ENCODE peak calls at places on chromosome 3, in five cellular contexts. C is NCI-H460; O is foreskin fibroblast; N is naive thymus-derived CD4-positive, alpha-beta T cell; A is activated CD4-positive, alpha-beta T cell treated with anti-CD3 and anti-CD28 coated beads for 48 hours. F is an unnamed sample.

GRCh38 chr3:160720123-160720746 is 35.8 kb upstream of the PPM1L start:
- DNase-seq in A (no peak), O (no peak), N (no peak), C (no peak), F (no peak)

GRCh38 chr3:114624676-114625181 is 330.9 kb downstream of the TIGIT start:
- DNase-seq in N (no peak), O (peak; percentile 98), C (peak; percentile 83), A (peak; percentile 8), F (peak; percentile 93)

GRCh38 chr3:58164199-58164879 is 46.4 kb downstream of the DNASE1L3 start:
- DNase-seq in O (peak; percentile 35), A (no peak), N (no peak), C (peak; percentile 45), F (no peak)

GRCh38 chr3:186320862-186321568 is 41.0 kb downstream of the DGKG start:
- DNase-seq in O (peak; percentile 22), A (no peak), N (no peak), C (no peak), F (no peak)

GRCh38 chr3:100042144-100042543 is 72.2 kb downstream of the FILIP1L start:
- DNase-seq in N (no peak), O (peak; percentile 72), C (no peak), A (no peak), F (no peak)

GRCh38 chr3:111735271-111735758 is 123.8 kb upstream of the PHLDB2 start:
- DNase-seq in A (peak; percentile 39), O (peak; percentile 83), N (no peak), C (peak; percentile 19), F (no peak)

GRCh38 chr3:190566043-190566933 is 52.4 kb downstream of the IL1RAP start:
- DNase-seq in C (peak; percentile 98), N (peak; percentile 9), A (peak; percentile 89), O (peak; percentile 99), F (peak; percentile 39)

GRCh38 chr3:105349988-105350387 is 16.7 kb upstream of the ALCAM start:
- DNase-seq in A (no peak), O (peak; percentile 26), C (no peak), N (no peak), F (no peak)

GRCh38 chr3:159766563-159767185 is 222.0 kb upstream of the IL12A start:
- DNase-seq in C (no peak), A (no peak), N (no peak), O (peak; percentile 35), F (no peak)

GRCh38 chr3:28171962-28172361 is 69.5 kb upstream of the CMC1 start:
- DNase-seq in A (no peak), O (no peak), N (no peak), C (no peak), F (no peak)

GRCh38 chr3:127135241-127136023 is 57.5 kb upstream of the PRR23E start:
- DNase-seq in N (no peak), A (peak; percentile 40), C (no peak), O (peak; percentile 11), F (peak; percentile 67)

GRCh38 chr3:59644479-59645075 is 594.8 kb upstream of the CFAP20DC start:
- DNase-seq in O (no peak), A (no peak), C (no peak), N (no peak), F (no peak)

GRCh38 chr3:15339001-15339400 is 6.6 kb upstream of the SH3BP5 start:
- DNase-seq in C (no peak), N (no peak), A (no peak), O (no peak), F (no peak)

GRCh38 chr3:60743631-60744164 is 507.6 kb downstream of the FHIT start:
- DNase-seq in O (no peak), N (no peak), A (no peak), C (no peak), F (peak; percentile 2)

GRCh38 chr3:37480003-37480402 is 305.6 kb upstream of the LRRFIP2 start:
- DNase-seq in N (no peak), A (no peak), C (no peak), O (no peak), F (no peak)

GRCh38 chr3:183158552-183159006 is 4.0 kb downstream of the LAMP3 start:
- DNase-seq in C (no peak), N (no peak), A (peak; percentile 57), O (no peak), F (no peak)

GRCh38 chr3:105497381-105497780 is 130.7 kb downstream of the ALCAM start:
- DNase-seq in A (no peak), N (no peak), O (no peak), C (no peak), F (no peak)

GRCh38 chr3:42690766-42691680 is 5.7 kb downstream of the KLHL40 start:
- DNase-seq in O (no peak), N (no peak), A (no peak), C (no peak), F (peak; percentile 51)

GRCh38 chr3:59108091-59108815 is 58.4 kb upstream of the CFAP20DC start:
- DNase-seq in N (no peak), O (peak; percentile 44), C (no peak), A (no peak), F (no peak)

GRCh38 chr3:54822206-54822605 is 105.7 kb downstream of the LRTM1 start:
- DNase-seq in A (no peak), O (peak; percentile 29), C (no peak), N (no peak), F (peak; percentile 74)

GRCh38 chr3:34405159-34405558 is 606.7 kb downstream of the PDCD6IP start:
- DNase-seq in N (no peak), O (no peak), C (no peak), A (no peak), F (no peak)

GRCh38 chr3:20458994-20459736 is 273.2 kb upstream of the SGO1 start:
- DNase-seq in O (no peak), C (no peak), N (no peak), A (no peak), F (no peak)

GRCh38 chr3:194373912-194374311 is 4.4 kb upstream of the LRRC15 start:
- DNase-seq in A (no peak), O (no peak), C (no peak), N (no peak), F (no peak)

GRCh38 chr3:13647314-13648059 is 98.6 kb downstream of the FBLN2 start:
- DNase-seq in O (peak; percentile 26), C (no peak), N (no peak), A (peak; percentile 36), F (no peak)

GRCh38 chr3:116836286-116836685 is 126.7 kb downstream of the TUSC7 start:
- DNase-seq in N (no peak), C (no peak), A (no peak), O (peak; percentile 41), F (no peak)

GRCh38 chr3:134352031-134352671 is 22.1 kb downstream of the AMOTL2 start:
- DNase-seq in O (no peak), A (no peak), N (no peak), C (no peak), F (no peak)

GRCh38 chr3:197974016-197974415 is 14.0 kb downstream of the LMLN start:
- DNase-seq in A (no peak), C (no peak), O (no peak), N (no peak), F (no peak)

GRCh38 chr3:38131621-38132369 is 5.1 kb downstream of the ACAA1 start:
- DNase-seq in A (peak; percentile 44), C (no peak), N (no peak), O (no peak), F (no peak)

GRCh38 chr3:136559896-136560295 is 192.3 kb downstream of the STAG1 start:
- DNase-seq in C (no peak), N (no peak), O (no peak), A (no peak), F (no peak)

GRCh38 chr3:113287111-113287817 is 75.9 kb downstream of the BOC start:
- DNase-seq in A (no peak), N (no peak), O (peak; percentile 53), C (peak; percentile 44), F (no peak)

GRCh38 chr3:174322789-174323188 is 536.3 kb upstream of the NAALADL2 start:
- DNase-seq in A (no peak), N (no peak), O (no peak), C (no peak), F (no peak)

GRCh38 chr3:40994611-40995010 is 204.7 kb upstream of the CTNNB1 start:
- DNase-seq in O (no peak), A (no peak), C (no peak), N (no peak), F (no peak)

GRCh38 chr3:184565421-184566211 is 4.0 kb downstream of the EPHB3 start:
- DNase-seq in C (no peak), A (no peak), O (peak; percentile 88), N (no peak), F (no peak)

GRCh38 chr3:111729087-111729846 is 129.8 kb upstream of the PHLDB2 start:
- DNase-seq in N (no peak), O (peak; percentile 93), A (no peak), C (no peak), F (peak; percentile 36)

GRCh38 chr3:178193846-178194245 is 342.4 kb upstream of the KCNMB2 start:
- DNase-seq in N (no peak), A (no peak), O (no peak), C (no peak), F (no peak)

GRCh38 chr3:77041756-77042155 is 1.9 kb downstream of the ROBO2 start:
- DNase-seq in C (no peak), N (no peak), O (no peak), A (no peak), F (no peak)

GRCh38 chr3:187986514-187986934 is 167.4 kb upstream of the LPP start:
- DNase-seq in C (no peak), N (no peak), O (peak; percentile 94), A (peak; percentile 66), F (no peak)

GRCh38 chr3:35492846-35493245 is 146.5 kb upstream of the ARPP21 start:
- DNase-seq in O (no peak), C (no peak), N (no peak), A (no peak), F (no peak)